ENCODE peak calls at places on chromosomes 12 and 14, in six cellular contexts. Q, K, Y, U, M and O are unnamed samples.
A peak's percentile ranks its signal among the peaks of the same experiment; 100 is the strongest.

GRCh38 chr12:71871116-71871515 is 31.6 kb downstream of the TBC1D15 start:
- DNase-seq in Q (no peak), K (no peak), Y (no peak), U (no peak), M (no peak), O (no peak)

GRCh38 chr12:117900561-117900960 is 68.2 kb downstream of the KSR2 start:
- DNase-seq in Q (no peak), K (no peak), Y (no peak), U (peak; percentile 67), M (no peak), O (no peak)

GRCh38 chr14:97329701-97330100 is 532.5 kb downstream of the VRK1 start:
- DNase-seq in Q (no peak), K (no peak), Y (no peak), U (no peak), M (no peak), O (no peak)

GRCh38 chr12:55820679-55821078 is 2.8 kb downstream of the ORMDL2 start:
- DNase-seq in Q (no peak), K (no peak), Y (no peak), U (no peak), M (peak; percentile 53), O (no peak)

GRCh38 chr12:129570796-129571400 is 332.9 kb downstream of the TMEM132D start:
- DNase-seq in Q (no peak), K (no peak), Y (no peak), U (no peak), M (no peak), O (no peak)

GRCh38 chr12:14261096-14261495 is 104.4 kb upstream of the ATF7IP start:
- DNase-seq in Q (no peak), K (no peak), Y (no peak), U (no peak), M (peak; percentile 60), O (no peak)

GRCh38 chr12:111055181-111055880 is 135.0 kb upstream of the MYL2 start:
- DNase-seq in Q (no peak), K (no peak), Y (no peak), U (no peak), M (no peak), O (no peak)

GRCh38 chr12:104599272-104599984 is 142.7 kb downstream of the CHST11 start:
- DNase-seq in Q (no peak), K (no peak), Y (no peak), U (no peak), M (no peak), O (no peak)

DNA sequence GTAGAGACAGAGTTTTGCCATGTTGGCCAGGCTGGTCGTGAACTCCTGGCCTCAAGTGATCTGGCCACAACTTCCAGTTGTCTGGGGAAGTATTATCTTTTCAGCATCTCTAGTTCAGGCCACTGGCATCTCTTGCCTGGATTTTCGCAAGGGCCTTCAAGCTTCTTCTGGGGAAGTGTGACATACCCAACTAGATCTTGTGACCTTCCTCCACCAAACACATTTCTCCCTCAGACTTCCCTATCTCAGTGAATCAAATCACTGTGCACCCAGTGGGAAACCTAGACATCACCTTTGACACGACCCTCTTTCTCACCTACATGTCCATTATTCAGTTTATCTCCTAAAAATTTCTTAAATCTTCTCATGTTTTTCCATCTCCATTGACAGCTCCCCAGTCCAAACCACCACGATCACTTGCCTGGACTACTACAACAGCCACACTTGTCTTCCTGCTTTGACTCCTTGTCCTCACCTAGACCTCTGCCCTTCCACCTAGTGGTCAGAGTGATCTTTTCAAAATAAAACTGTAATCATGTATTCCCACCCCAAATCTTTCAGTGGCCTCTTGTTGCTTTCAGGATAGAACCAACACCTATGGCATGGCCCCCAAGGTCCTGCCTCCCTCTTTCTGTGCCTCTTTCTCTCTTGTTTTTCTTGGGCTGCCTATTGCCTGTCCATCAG is 3.3 kb downstream of the EEF1AKMT3 start:
- DNase-seq in Q (no peak), K (no peak), Y (no peak), U (no peak), M (peak; percentile 34), O (no peak)
- TF ChIP-seq CTCF in Q (peak; percentile 29), K (peak; percentile 16), Y (no peak), U (no peak), M (peak; percentile 44), O (no peak)

GRCh38 chr14:49897414-49897813 is 4.5 kb downstream of the ARF6 start:
- DNase-seq in Q (no peak), K (no peak), Y (no peak), U (no peak), M (no peak), O (no peak)
- H3K27ac ChIP-seq in Q (no peak overlapping the region), K (no peak overlapping the region), Y (no peak overlapping the region), U (no peak overlapping the region), M (no peak overlapping the region), O (peak overlapping the region; percentile 100)

GRCh38 chr14:68522510-68523325 is 270.1 kb downstream of the ZFP36L1 start:
- DNase-seq in Q (peak; percentile 27), K (no peak), Y (no peak), U (no peak), M (no peak), O (no peak)
- TF ChIP-seq CTCF in Q (no peak), K (no peak), Y (no peak), U (no peak), M (no peak), O (peak; percentile 5)

GRCh38 chr12:69792533-69792932 is 32.5 kb upstream of the MYRFL start:
- DNase-seq in Q (no peak), K (no peak), Y (no peak), U (no peak), M (no peak), O (no peak)

GRCh38 chr12:69783365-69783764 is 41.7 kb upstream of the MYRFL start:
- DNase-seq in Q (no peak), K (no peak), Y (no peak), U (no peak), M (no peak), O (no peak)

DNA sequence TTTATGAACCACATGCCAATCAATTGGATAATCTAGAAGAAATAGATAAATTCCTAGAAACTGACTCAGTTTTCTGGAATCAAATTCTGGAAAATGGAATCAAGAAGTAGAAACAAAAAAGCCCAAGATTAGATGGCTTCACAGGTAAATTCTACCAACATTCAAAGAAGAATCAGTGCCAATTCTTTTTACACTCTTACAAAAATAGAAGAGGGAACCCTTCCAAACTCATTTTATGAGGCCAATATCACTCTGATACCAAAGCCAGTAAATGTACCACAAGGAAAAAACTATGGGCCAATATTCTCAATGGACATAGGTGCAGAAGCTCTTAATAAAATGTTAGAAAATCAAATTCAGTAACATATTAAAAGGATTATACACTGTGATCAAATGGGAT is 35.7 kb upstream of the MYRFL start:
- DNase-seq in Q (no peak), K (no peak), Y (no peak), U (no peak), M (no peak), O (no peak)
- H3K27ac ChIP-seq in Q (no peak overlapping the region), K (no peak overlapping the region), Y (no peak overlapping the region), U (no peak overlapping the region), M (no peak overlapping the region), O (no peak overlapping the region)

DNA sequence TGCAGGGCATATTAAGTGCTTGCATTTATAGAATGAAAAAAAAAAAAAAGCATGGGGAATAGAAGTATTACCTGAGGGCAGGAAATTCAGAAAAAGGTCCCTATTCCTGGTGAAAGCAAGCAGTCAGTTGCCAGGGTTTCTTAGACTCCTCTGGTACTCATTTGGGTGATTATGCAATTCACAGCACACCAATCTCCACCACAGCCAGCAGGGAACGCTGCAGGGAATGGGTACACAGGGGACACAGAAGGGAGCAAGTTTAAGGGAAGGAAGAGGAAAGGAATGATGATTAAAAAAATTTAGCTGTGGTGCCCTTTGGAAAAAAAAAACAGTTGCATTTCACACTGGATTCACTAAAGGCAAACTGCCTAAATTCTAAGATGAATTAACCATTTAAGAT is 14.2 kb downstream of the BLTP3B start:
- DNase-seq in Q (no peak), K (peak; percentile 33), Y (no peak), U (peak; percentile 17), M (peak; percentile 82), O (no peak)
- TF ChIP-seq CTCF in Q (peak; percentile 66), K (peak; percentile 54), Y (no peak), U (peak; percentile 52), M (peak; percentile 79), O (no peak)

GRCh38 chr12:102543494-102543893 is 63.1 kb upstream of the IGF1 start:
- DNase-seq in Q (no peak), K (no peak), Y (no peak), U (no peak), M (peak; percentile 23), O (no peak)

GRCh38 chr12:102542816-102543448 is 62.6 kb upstream of the IGF1 start:
- DNase-seq in Q (no peak), K (no peak), Y (no peak), U (no peak), M (no peak), O (no peak)

GRCh38 chr12:102539651-102540553 is 59.5 kb upstream of the IGF1 start:
- DNase-seq in Q (no peak), K (no peak), Y (no peak), U (peak; percentile 19), M (peak; percentile 9), O (no peak)

GRCh38 chr12:102543931-102544485 is 63.6 kb upstream of the IGF1 start:
- DNase-seq in Q (no peak), K (no peak), Y (no peak), U (no peak), M (no peak), O (no peak)

DNA sequence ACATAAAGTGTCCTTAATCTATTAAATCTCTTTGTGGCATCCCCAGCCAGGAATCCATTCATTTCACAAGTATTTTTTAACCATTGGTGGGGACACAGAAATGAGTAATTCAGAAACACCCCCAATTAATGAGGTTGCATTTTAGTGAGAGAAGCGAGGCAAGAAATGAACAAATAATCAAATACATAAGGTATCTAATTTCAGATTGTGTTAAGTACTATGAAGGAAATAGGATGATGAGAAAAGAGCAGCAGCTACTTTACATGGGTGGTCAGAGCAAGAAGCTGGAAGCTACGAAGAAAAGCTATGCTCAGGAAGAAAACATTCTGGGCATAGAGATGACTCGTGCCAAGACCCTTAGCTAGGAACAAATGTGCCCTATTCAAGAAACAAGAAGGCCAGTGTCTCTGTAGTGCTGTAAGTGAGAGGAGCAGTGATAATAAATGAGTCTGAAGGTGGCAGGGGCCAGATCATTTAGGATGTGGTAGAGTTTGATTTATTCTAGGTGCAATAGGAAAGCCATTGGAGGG is 60.6 kb upstream of the IGF1 start:
- DNase-seq in Q (no peak), K (no peak), Y (no peak), U (no peak), M (no peak), O (no peak)
- H3K27ac ChIP-seq in Q (no peak overlapping the region), K (peak overlapping the region; percentile 35), Y (no peak overlapping the region), U (no peak overlapping the region), M (no peak overlapping the region), O (no peak overlapping the region)

DNA sequence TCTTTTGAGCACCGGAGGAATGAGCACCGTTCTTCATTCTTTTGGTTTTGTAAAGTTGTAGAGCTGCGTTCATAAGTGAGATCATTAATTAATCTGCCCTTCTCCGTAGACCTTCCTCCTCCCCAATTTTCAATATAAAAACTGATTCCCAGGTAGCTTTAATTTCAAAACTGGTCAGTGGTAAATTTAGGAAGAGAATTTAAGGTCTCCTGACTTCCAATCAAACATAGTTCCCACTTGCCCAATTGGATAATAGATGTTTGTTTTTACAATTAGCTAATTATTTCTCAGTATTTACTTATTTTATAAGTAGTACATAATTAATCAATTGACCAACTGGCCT is 27.2 kb upstream of the YBX3 start:
- DNase-seq in Q (no peak), K (no peak), Y (no peak), U (no peak), M (no peak), O (no peak)
- TF ChIP-seq CTCF in Q (no peak), K (no peak), Y (peak; percentile 44), U (peak; percentile 44), M (no peak), O (no peak)